ENCODE peak calls at places on chromosomes 4 and X, in nine cellular contexts. C, W, L, A, P, S, I, Y and Z are unnamed samples.

GRCh38 chr4:29632199-29632598 is 1088.0 kb upstream of the PCDH7 start:
- DNase-seq in W (no peak), Y (no peak), P (no peak), S (no peak), C (no peak), A (no peak), L (no peak), I (no peak), Z (no peak)

GRCh38 chr4:135497563-135498152 is 1296.1 kb upstream of the PABPC4L start:
- DNase-seq in W (no peak), P (no peak), S (no peak), I (no peak), A (no peak), C (no peak), L (no peak), Y (no peak), Z (no peak)

GRCh38 chr4:6732441-6733357 is 16.7 kb downstream of the BLOC1S4 start:
- DNase-seq in L (no peak), Y (no peak), I (no peak), S (no peak), C (no peak), A (no peak), P (peak), W (peak), Z (no peak)

GRCh38 chr4:6030679-6031078 is 12.4 kb upstream of the C4orf50 start:
- DNase-seq in A (no peak), C (no peak), Y (no peak), L (no peak), S (no peak), I (no peak), W (no peak), P (no peak), Z (no peak)

GRCh38 chr4:158958489-158959270 is 144.2 kb upstream of the RAPGEF2 start:
- DNase-seq in I (no peak), L (no peak), S (no peak), P (no peak), W (no peak), Y (no peak), C (no peak), A (no peak), Z (no peak)

GRCh38 chrX:81377329-81377728 is 175.4 kb downstream of the SH3BGRL start:
- DNase-seq in I (no peak), A (no peak), W (no peak), C (no peak), S (no peak), P (no peak), Y (peak), L (no peak), Z (no peak)

GRCh38 chr4:153267013-153267412 is 62.8 kb downstream of the TRIM2 start:
- DNase-seq in I (no peak), W (no peak), Y (no peak), A (no peak), S (no peak), C (no peak), L (no peak), P (no peak), Z (no peak)

GRCh38 chr4:19455850-19456602 is 795.7 kb upstream of the SLIT2 start:
- DNase-seq in L (no peak), Y (peak), C (no peak), A (no peak), W (no peak), I (no peak), S (no peak), P (no peak), Z (no peak)

GRCh38 chr4:154779362-154779947 is 1.6 kb upstream of the RBM46 start:
- DNase-seq in A (no peak), C (no peak), L (no peak), S (no peak), P (no peak), Y (peak), W (no peak), I (no peak), Z (no peak)

GRCh38 chr4:41142946-41143720 is 71.2 kb downstream of the APBB2 start:
- DNase-seq in C (no peak), I (no peak), L (no peak), A (no peak), W (peak), P (no peak), Y (no peak), S (no peak), Z (no peak)

GRCh38 chrX:153501530-153501929 is 6.8 kb downstream of the BGN start:
- DNase-seq in S (no peak), Y (no peak), W (no peak), I (no peak), P (no peak), L (no peak), C (no peak), A (no peak), Z (no peak)

GRCh38 chr4:13919021-13919441 is 291.5 kb upstream of the BOD1L1 start:
- DNase-seq in Y (no peak), L (no peak), A (no peak), I (no peak), W (no peak), P (no peak), C (no peak), S (no peak), Z (no peak)

GRCh38 chrX:31981546-31982062 is 909.8 kb upstream of the FTHL17 start:
- DNase-seq in C (no peak), Y (no peak), A (no peak), S (no peak), W (no peak), P (no peak), I (no peak), L (no peak), Z (no peak)

GRCh38 chr4:7399433-7400234 is 35.1 kb downstream of the PSAPL1 start:
- DNase-seq in C (peak), L (no peak), A (no peak), I (no peak), W (no peak), Y (no peak), S (no peak), P (no peak), Z (no peak)

GRCh38 chr4:182307746-182308145 is 64.5 kb downstream of the TENM3 start:
- DNase-seq in C (no peak), I (no peak), S (no peak), L (no peak), P (no peak), W (no peak), Y (peak), A (no peak), Z (no peak)

GRCh38 chrX:9503261-9503660 is 38.4 kb downstream of the TBL1X start:
- DNase-seq in I (no peak), P (no peak), W (no peak), C (no peak), L (no peak), S (no peak), A (no peak), Y (no peak), Z (no peak)

GRCh38 chrX:150253946-150254615 is 109.0 kb upstream of the MAMLD1 start:
- DNase-seq in L (no peak), W (no peak), A (no peak), P (no peak), S (no peak), Y (no peak), C (no peak), I (no peak), Z (no peak)

GRCh38 chr4:2261110-2261852 is 628 bp downstream of the MXD4 start:
- DNase-seq in L (peak), W (peak), P (peak), C (peak), A (peak), Y (peak), S (no peak), I (no peak), Z (peak)

GRCh38 chr4:30828290-30828926 is 108.2 kb downstream of the PCDH7 start:
- DNase-seq in A (no peak), C (no peak), P (no peak), W (no peak), Y (no peak), L (no peak), S (no peak), I (no peak), Z (no peak)